ENCODE peak calls at places on chromosome 10, in five cellular contexts. M, L, P, J and B are unnamed samples.

GRCh38 chr10:62433181-62433692 is 59.1 kb downstream of the ZNF365 start:
- DNase-seq in P (peak), J (peak), M (peak), L (peak), B (peak)

GRCh38 chr10:102066421-102067068 is 1.4 kb downstream of the HPS6 start:
- DNase-seq in L (no peak), P (no peak), M (no peak), J (no peak), B (no peak)

GRCh38 chr10:62454696-62455451 is 80.7 kb downstream of the ZNF365 start:
- DNase-seq in P (no peak), M (peak), L (no peak), J (peak), B (peak)

GRCh38 chr10:70943806-70944466 is 55.6 kb upstream of the PCBD1 start:
- DNase-seq in P (no peak), M (no peak), J (no peak), L (no peak), B (no peak)

GRCh38 chr10:100979821-100980272 is 7.5 kb downstream of the MRPL43 start:
- DNase-seq in J (no peak), P (no peak), L (no peak), M (no peak), B (no peak)

GRCh38 chr10:45373783-45374450 is at the start of gene ALOX5:
- DNase-seq in J (no peak), M (no peak), P (no peak), L (peak), B (no peak)

GRCh38 chr10:2858452-2858851 is 208.9 kb upstream of the PFKP start:
- DNase-seq in L (no peak), J (no peak), P (no peak), M (no peak), B (no peak)

GRCh38 chr10:113953505-113954272 is 90.0 kb upstream of the ADRB1 start:
- DNase-seq in P (no peak), L (no peak), J (no peak), M (no peak), B (no peak)

GRCh38 chr10:61157182-61157581 is 213.2 kb upstream of the RHOBTB1 start:
- DNase-seq in M (no peak), L (no peak), P (no peak), J (no peak), B (peak)

GRCh38 chr10:114282526-114282925 is 43.5 kb downstream of the VWA2 start:
- DNase-seq in P (no peak), L (no peak), M (no peak), J (no peak), B (no peak)

GRCh38 chr10:1629326-1630036 is 107.8 kb downstream of the ADARB2 start:
- DNase-seq in M (no peak), L (no peak), P (no peak), J (no peak), B (no peak)
- TF ChIP-seq CTCF in M (no peak), L (no peak), P (no peak), J (no peak), B (no peak)

DNA sequence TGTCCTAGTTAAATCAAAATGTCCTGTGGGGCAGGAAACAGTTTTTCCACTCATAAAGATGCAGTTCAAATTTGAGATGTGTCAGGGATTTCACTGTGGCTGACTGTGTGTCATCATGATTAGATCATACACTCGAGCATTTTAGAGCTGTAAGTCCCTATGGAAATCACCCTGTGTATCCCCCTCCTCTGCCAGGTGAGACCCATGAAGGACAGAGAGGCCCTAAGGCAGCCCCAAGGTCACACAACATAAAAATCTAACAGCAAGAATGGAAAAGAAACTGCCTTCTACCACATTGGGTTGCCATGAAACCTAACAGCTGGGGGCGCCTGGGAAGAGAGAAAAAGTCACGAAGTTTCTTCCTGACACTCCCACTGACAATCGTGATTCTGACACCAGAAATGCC is 135.8 kb downstream of the KCNMA1 start:
- DNase-seq in J (no peak), P (no peak), L (no peak), M (no peak), B (no peak)
- TF ChIP-seq CTCF in J (no peak), P (peak), L (no peak), M (no peak), B (no peak)

GRCh38 chr10:1360011-1360580 is 303.9 kb downstream of the WDR37 start:
- DNase-seq in L (no peak), M (no peak), P (no peak), J (no peak), B (no peak)
- TF ChIP-seq CTCF in L (no peak), M (no peak), P (no peak), J (peak), B (no peak)

DNA sequence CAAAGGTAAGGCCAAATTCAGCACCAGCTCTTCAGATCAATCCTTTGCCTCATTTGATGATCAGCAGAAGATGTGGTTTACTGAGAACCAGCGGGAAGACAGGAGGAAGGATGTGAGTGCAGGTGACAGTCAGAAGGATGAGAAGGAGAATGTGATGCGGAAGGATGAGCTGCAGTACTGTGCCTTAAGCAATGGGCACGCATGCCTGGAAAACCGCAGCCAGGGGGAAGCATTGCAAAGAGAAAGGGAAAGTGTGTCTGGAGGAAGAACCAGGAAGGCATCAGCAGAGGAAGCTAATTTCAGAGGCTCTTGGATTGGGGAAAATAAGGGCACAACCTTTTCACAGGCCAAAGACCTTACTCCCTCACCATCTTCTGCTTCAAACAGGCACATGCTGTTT is 25.7 kb downstream of the C10orf71 start:
- DNase-seq in L (no peak), P (no peak), M (no peak), J (no peak), B (no peak)
- TF ChIP-seq CTCF in L (no peak), P (no peak), M (no peak), J (peak), B (no peak)

DNA sequence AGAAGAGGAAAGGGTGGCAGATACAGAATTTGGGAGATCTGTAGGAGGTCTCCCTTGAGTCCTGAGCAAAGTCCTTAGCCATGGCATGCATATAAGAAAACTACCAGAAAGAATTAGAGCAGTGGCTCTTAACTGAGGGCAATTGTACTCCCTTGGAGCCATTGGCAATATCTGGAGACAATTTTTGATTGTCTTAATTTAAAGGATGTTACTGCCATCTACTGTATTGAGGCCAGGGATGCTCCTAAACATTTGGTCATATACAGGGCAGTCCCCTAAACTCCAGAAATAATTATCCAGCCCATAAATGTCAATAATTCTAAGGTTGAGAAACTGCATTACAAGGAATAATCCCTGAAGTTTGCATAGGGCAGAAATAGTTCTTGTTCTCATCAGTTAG is 136.4 kb upstream of the ODAD2 start:
- DNase-seq in L (no peak), P (no peak), J (no peak), M (no peak), B (no peak)
- TF ChIP-seq CTCF in L (no peak), P (peak), J (no peak), M (peak), B (no peak)

GRCh38 chr10:107095125-107095524 is 69.4 kb downstream of the SORCS1 start:
- DNase-seq in J (no peak), L (no peak), P (no peak), M (no peak), B (no peak)

GRCh38 chr10:107085661-107086525 is 78.6 kb downstream of the SORCS1 start:
- DNase-seq in P (no peak), L (no peak), J (no peak), M (no peak), B (no peak)

GRCh38 chr10:107091126-107091525 is 73.4 kb downstream of the SORCS1 start:
- DNase-seq in L (no peak), P (no peak), M (no peak), J (no peak), B (no peak)
- TF ChIP-seq CTCF in L (no peak), P (no peak), M (no peak), J (no peak), B (no peak)

DNA sequence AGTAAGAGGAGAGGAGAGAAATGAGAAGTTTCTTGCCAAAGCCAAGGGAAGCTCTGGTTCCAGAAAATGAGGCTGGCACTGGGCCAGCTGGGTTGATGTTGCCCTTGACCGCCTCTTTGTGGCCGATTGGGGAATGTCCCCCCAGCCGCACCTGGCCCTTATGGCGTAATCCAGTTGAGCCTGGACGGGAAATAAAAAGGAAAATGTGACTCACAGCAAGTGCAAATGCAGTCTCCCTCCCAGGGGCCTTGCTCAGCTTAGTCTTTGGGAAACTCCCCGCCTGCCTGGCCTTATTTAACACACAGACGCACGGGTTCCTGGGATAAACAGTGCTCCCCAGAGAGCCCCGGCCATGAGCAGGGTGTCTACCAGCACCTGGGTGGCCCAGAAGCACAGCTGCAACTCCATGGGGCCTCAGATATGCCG is 174.8 kb downstream of the KIAA1217 start:
- DNase-seq in L (peak), P (peak), M (peak), J (peak), B (peak)
- TF ChIP-seq CTCF in L (peak), P (peak), M (peak), J (peak), B (peak)